ENCODE peak calls at places on chromosomes 6 and 20, in four cellular contexts. W is neuronal stem cell, K is tibial artery, U is NB4. A is an unnamed sample.

GRCh38 chr6:43187821-43188220 is 5.8 kb downstream of the CUL9 start:
- DNase-seq in W (no peak), K (no peak), U (no peak), A (no peak)

GRCh38 chr20:50226093-50226974 is 35.7 kb downstream of the CEBPB start:
- DNase-seq in W (no peak), K (peak), U (peak), A (peak)

GRCh38 chr6:11711644-11711993 is 67.0 kb downstream of the ADTRP start:
- DNase-seq in W (no peak), K (no peak), U (peak), A (no peak)

GRCh38 chr6:170523256-170524187 is 29.6 kb downstream of the PSMB1 start:
- DNase-seq in W (no peak), K (no peak), U (peak), A (no peak)

GRCh38 chr6:30325873-30326445 is 768 bp upstream of the TRIM39 start:
- DNase-seq in W (peak), K (no peak), U (peak), A (no peak)

GRCh38 chr20:17161661-17162410 is 65.0 kb upstream of the PCSK2 start:
- DNase-seq in W (no peak), K (no peak), U (no peak), A (no peak)

GRCh38 chr6:160297310-160297709 is 38.7 kb upstream of the SLC22A2 start:
- DNase-seq in W (no peak), K (no peak), U (no peak), A (no peak)

GRCh38 chr20:32332614-32333013 is 25.5 kb upstream of the ASXL1 start:
- DNase-seq in W (no peak), K (no peak), U (no peak), A (peak)

GRCh38 chr20:25439328-25439727 is 31.9 kb downstream of the GINS1 start:
- DNase-seq in W (no peak), K (no peak), U (peak), A (no peak)

GRCh38 chr6:41162687-41163418 is at the start of gene TREM2:
- DNase-seq in W (no peak), K (peak), U (peak), A (no peak)

GRCh38 chr20:62914970-62915457 is 11.3 kb downstream of the DIDO1 start:
- DNase-seq in W (peak), K (no peak), U (peak), A (peak)

GRCh38 chr6:159107451-159108260 is 61.5 kb upstream of the FNDC1 start:
- DNase-seq in W (no peak), K (no peak), U (no peak), A (no peak)
- H3K4me3 ChIP-seq in W (no peak), K (no peak), U (no peak), A (no peak)

GRCh38 chr6:25056130-25056529 is 120.4 kb upstream of the RIPOR2 start:
- DNase-seq in W (no peak), K (no peak), U (peak), A (no peak)

GRCh38 chr6:25054469-25054868 is 118.7 kb upstream of the RIPOR2 start:
- DNase-seq in W (no peak), K (no peak), U (no peak), A (peak)

GRCh38 chr6:25052181-25052580 is 116.4 kb upstream of the RIPOR2 start:
- DNase-seq in W (no peak), K (no peak), U (peak), A (no peak)

GRCh38 chr6:25051083-25051482 is 115.3 kb upstream of the RIPOR2 start:
- DNase-seq in W (no peak), K (no peak), U (no peak), A (no peak)

GRCh38 chr6:25053875-25054371 is 118.2 kb upstream of the RIPOR2 start:
- DNase-seq in W (no peak), K (no peak), U (peak), A (peak)
- H3K4me3 ChIP-seq in W (no peak), K (no peak), U (no peak), A (no peak)

GRCh38 chr6:44856495-44856878 is 469.0 kb downstream of the CDC5L start:
- DNase-seq in W (no peak), K (no peak), U (no peak), A (no peak)

GRCh38 chr6:44859901-44860410 is 468.2 kb upstream of the RUNX2 start:
- DNase-seq in W (no peak), K (no peak), U (no peak), A (no peak)

GRCh38 chr6:44854712-44855111 is 467.2 kb downstream of the CDC5L start:
- DNase-seq in W (no peak), K (no peak), U (no peak), A (no peak)

GRCh38 chr6:44858998-44859397 is 469.1 kb upstream of the RUNX2 start:
- DNase-seq in W (no peak), K (no peak), U (no peak), A (peak)

DNA sequence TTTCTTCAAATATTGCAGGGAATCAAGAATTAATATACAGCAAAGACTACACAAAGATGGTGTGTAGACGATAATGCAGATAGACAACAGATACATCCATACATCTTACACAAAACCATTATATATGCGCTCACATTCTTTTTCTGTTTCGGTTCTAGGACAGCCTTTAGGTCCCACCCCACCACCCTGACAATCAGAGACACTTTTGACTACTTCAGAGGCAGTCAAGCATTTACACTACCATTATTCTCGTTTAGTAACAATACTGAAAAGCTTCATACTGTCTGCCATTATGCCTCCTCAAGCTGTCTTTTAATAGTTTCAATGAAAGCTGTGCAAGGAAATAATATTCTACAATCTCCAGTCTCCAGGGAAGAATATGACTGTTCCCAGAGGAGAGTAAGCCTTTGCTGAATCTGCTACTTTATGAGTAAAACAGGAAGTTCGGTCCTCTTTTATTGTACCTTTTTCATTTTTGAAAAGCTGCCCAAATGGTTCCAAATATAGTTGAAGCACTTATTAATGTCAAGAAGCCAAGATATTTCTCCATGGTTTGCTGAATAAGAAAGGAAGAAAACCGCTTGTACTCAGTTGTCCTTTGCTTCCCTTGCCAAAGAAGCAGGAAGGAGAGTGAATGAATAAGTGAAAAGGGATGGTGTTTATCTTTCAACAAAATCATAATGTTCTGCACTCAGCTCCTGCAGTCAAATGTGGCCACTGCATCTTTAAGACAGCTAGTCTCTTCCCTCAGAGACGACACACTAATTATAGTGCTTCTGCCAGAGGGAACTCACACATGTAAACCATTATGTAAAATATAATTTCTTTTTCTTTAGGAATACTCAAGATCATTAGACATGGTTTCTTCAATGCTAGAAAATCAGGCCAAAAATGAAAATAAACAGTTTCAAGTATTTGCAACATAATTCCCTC is 468.3 kb downstream of the CDC5L start:
- DNase-seq in W (no peak), K (no peak), U (peak), A (peak)
- H3K4me3 ChIP-seq in W (no peak), K (no peak), U (no peak), A (no peak)

DNA sequence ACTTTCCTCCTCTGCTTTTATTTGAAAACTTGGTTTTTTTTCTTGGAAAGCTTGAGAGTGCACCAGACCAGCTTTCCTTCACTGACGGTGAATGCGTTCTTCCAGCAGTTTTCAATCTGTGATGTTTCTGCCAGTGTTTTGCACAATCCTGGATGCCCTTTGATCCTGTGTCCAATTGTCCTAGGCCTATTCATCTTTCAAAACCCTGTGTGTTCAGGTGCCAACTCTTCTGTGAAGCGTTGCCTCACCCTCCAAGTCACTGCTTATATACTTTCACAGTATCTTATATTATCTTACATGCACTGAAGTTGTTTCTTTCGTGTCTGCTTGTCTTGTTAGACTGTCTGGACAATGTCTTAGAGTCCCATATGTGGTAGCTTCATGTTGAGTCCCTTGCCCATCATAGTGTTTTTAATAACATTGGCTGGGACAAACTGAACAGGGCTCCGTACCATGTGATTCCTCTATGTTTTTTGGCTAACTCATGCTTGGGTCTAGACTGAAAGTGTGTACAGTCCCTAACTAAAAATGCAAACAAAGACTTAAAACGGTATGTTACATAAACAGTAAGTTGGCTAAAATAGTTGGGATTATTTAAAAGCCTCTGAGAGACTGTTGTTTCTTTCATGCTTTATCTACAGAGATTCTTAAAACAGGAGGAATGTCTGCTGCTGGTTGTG is 2.0 kb downstream of the RNF217 start:
- DNase-seq in W (no peak), K (peak), U (no peak), A (peak)
- H3K4me3 ChIP-seq in W (no peak), K (peak), U (no peak), A (peak)